ENCODE peak calls at places on chromosomes 2 and 18, in nine cellular contexts. L is A549; F is left lung; O is AG10803; W is mucosa of gallbladder; N is RPMI7951; P is T-helper 9 cell; C is naive thymus-derived CD4-positive, alpha-beta T cell; D is stimulated activated CD4-positive, alpha-beta T cell treated with anti-CD3 and anti-CD28 coated beads, Interleukin-1b, Interleukin-23, amount 100 ng/mL, for 1 hour. T is an unnamed sample.

GRCh38 chr18:22559414-22560282 is 141.9 kb upstream of the CTAGE1 start:
- DNase-seq in O (peak), W (peak), C (no peak), D (no peak), P (no peak), L (peak), F (peak), N (peak), T (peak)

GRCh38 chr2:133581027-133581760 is 12.9 kb upstream of the NCKAP5 start:
- DNase-seq in O (peak), D (no peak), P (no peak), N (no peak), W (no peak), C (no peak), F (no peak), L (no peak), T (no peak)

GRCh38 chr2:191866675-191867506 is 20.0 kb upstream of the CAVIN2 start:
- DNase-seq in W (peak), P (no peak), F (no peak), L (peak), C (no peak), N (peak), D (no peak), O (peak), T (no peak)

GRCh38 chr2:109046925-109047508 is 58.0 kb upstream of the EDAR start:
- DNase-seq in O (no peak), W (no peak), N (no peak), F (peak), D (no peak), P (no peak), L (no peak), C (no peak), T (no peak)

GRCh38 chr2:198073253-198073652 is 268.9 kb downstream of the PLCL1 start:
- DNase-seq in P (no peak), O (no peak), D (no peak), W (no peak), C (no peak), L (no peak), N (no peak), F (no peak), T (no peak)

GRCh38 chr2:69742170-69742952 is 427 bp downstream of the ANXA4 start:
- DNase-seq in P (no peak), L (no peak), D (no peak), N (peak), O (peak), F (no peak), C (no peak), W (no peak), T (peak)

GRCh38 chr2:79887747-79888374 is 375.0 kb downstream of the CTNNA2 start:
- DNase-seq in N (peak), P (no peak), F (no peak), O (peak), D (no peak), C (peak), L (peak), W (peak), T (no peak)

GRCh38 chr2:238528953-238529781 is 102.4 kb downstream of the ASB1 start:
- DNase-seq in W (no peak), F (no peak), N (peak), C (no peak), O (peak), D (no peak), L (peak), P (no peak), T (no peak)

GRCh38 chr2:110731064-110731463 is 1.3 kb upstream of the ACOXL start:
- DNase-seq in F (no peak), O (no peak), C (no peak), N (no peak), W (no peak), D (no peak), P (no peak), L (no peak), T (no peak)

GRCh38 chr18:37935086-37935485 is 369.5 kb upstream of the CELF4 start:
- DNase-seq in L (no peak), C (no peak), F (no peak), W (no peak), P (no peak), O (no peak), D (no peak), N (no peak), T (no peak)

GRCh38 chr2:37638973-37639372 is 32.5 kb downstream of the CDC42EP3 start:
- DNase-seq in L (no peak), C (no peak), P (no peak), O (no peak), F (no peak), N (no peak), D (no peak), W (no peak), T (no peak)

GRCh38 chr2:15842771-15843666 is 97.3 kb upstream of the MYCN start:
- DNase-seq in P (no peak), W (no peak), O (no peak), C (no peak), F (no peak), D (no peak), N (no peak), L (no peak), T (no peak)

GRCh38 chr18:74768096-74768495 is 170.4 kb downstream of the ZNF407 start:
- DNase-seq in O (peak), W (no peak), C (no peak), F (no peak), P (no peak), L (no peak), D (no peak), N (no peak), T (no peak)

GRCh38 chr2:167264380-167264779 is 376.1 kb downstream of the XIRP2 start:
- DNase-seq in C (no peak), L (no peak), N (peak), W (no peak), F (no peak), O (no peak), P (no peak), D (no peak), T (no peak)